ENCODE peak calls at places on chromosomes 7 and 10, in nine cellular contexts. P, T, Z, E, K, J, U, W and L are unnamed samples.

GRCh38 chr7:132290021-132290420 is 286.2 kb downstream of the PLXNA4 start:
- DNase-seq in K (no peak), E (no peak), U (no peak), P (no peak), Z (no peak), T (peak; percentile 49), W (no peak), J (no peak), L (no peak)

GRCh38 chr10:132163826-132164515 is 22.8 kb upstream of the DPYSL4 start:
- DNase-seq in P (no peak), Z (no peak), E (no peak), U (no peak), W (no peak), J (no peak), K (no peak), T (no peak), L (no peak)

GRCh38 chr7:22662490-22663145 is 64.4 kb upstream of the IL6 start:
- DNase-seq in Z (no peak), P (no peak), E (no peak), J (no peak), T (no peak), U (no peak), W (no peak), K (no peak), L (no peak)

GRCh38 chr7:106644999-106645398 is 16.0 kb downstream of the CCDC71L start:
- DNase-seq in U (no peak), T (no peak), Z (no peak), P (no peak), J (no peak), K (no peak), W (no peak), E (no peak), L (no peak)

GRCh38 chr7:40148671-40149070 is 13.9 kb downstream of the SUGCT start:
- DNase-seq in J (no peak), P (no peak), Z (no peak), T (no peak), E (no peak), K (no peak), W (no peak), U (no peak), L (no peak)

GRCh38 chr10:88190123-88190522 is 326.7 kb downstream of the PTEN start:
- DNase-seq in T (no peak), P (no peak), K (no peak), Z (no peak), W (no peak), J (no peak), E (no peak), U (no peak), L (no peak)

GRCh38 chr7:55016746-55017090 is 2.1 kb upstream of the EGFR start:
- DNase-seq in Z (no peak), E (no peak), P (no peak), U (no peak), J (no peak), T (no peak), W (no peak), K (no peak), L (no peak)

GRCh38 chr7:152090739-152091138 is 65.3 kb downstream of the GALNT11 start:
- DNase-seq in U (no peak), E (no peak), W (no peak), P (no peak), K (no peak), Z (no peak), T (no peak), J (no peak), L (no peak)

GRCh38 chr10:126059101-126059826 is 162.9 kb downstream of the FANK1 start:
- DNase-seq in K (peak; percentile 70), W (peak; percentile 86), T (peak; percentile 56), U (peak; percentile 69), P (no peak), E (no peak), Z (no peak), J (peak; percentile 94), L (peak; percentile 68)

GRCh38 chr7:40680657-40681056 is 545.9 kb downstream of the SUGCT start:
- DNase-seq in K (peak; percentile 62), P (no peak), W (peak; percentile 19), Z (peak; percentile 69), J (no peak), T (peak; percentile 42), E (peak; percentile 40), U (no peak), L (no peak)

GRCh38 chr10:36157486-36157885 is 515.4 kb upstream of the FZD8 start:
- DNase-seq in E (no peak), T (no peak), U (no peak), P (no peak), Z (no peak), J (no peak), K (no peak), W (no peak), L (no peak)

GRCh38 chr10:6716521-6716920 is 136.4 kb upstream of the PRKCQ start:
- DNase-seq in Z (peak; percentile 12), T (no peak), P (no peak), W (peak; percentile 56), K (no peak), U (no peak), J (peak; percentile 84), E (peak; percentile 19), L (no peak)

GRCh38 chr7:93228302-93228701 is 2.0 kb upstream of the HEPACAM2 start:
- DNase-seq in P (no peak), T (peak; percentile 41), J (peak; percentile 39), W (peak; percentile 81), Z (peak; percentile 66), E (peak; percentile 80), K (peak; percentile 81), U (peak; percentile 52), L (peak; percentile 44)

GRCh38 chr10:36676321-36677169 is 448.9 kb upstream of the ANKRD30A start:
- DNase-seq in T (peak; percentile 27), Z (peak; percentile 77), W (peak; percentile 77), P (no peak), K (peak; percentile 82), U (no peak), J (peak; percentile 56), E (peak; percentile 42), L (no peak)

GRCh38 chr10:4242561-4243035 is 457.6 kb upstream of the KLF6 start:
- DNase-seq in Z (peak; percentile 42), T (no peak), W (peak; percentile 91), J (no peak), E (peak; percentile 83), P (no peak), K (peak; percentile 96), U (peak; percentile 76), L (peak; percentile 95)

GRCh38 chr7:29865526-29865925 is 59.2 kb downstream of the WIPF3 start:
- DNase-seq in T (no peak), U (peak; percentile 55), J (peak; percentile 41), K (peak; percentile 73), E (peak; percentile 83), Z (no peak), W (peak; percentile 90), P (peak; percentile 42), L (peak; percentile 39)

GRCh38 chr7:131010714-131011436 is 276.9 kb upstream of the KLF14 start:
- DNase-seq in U (no peak), E (peak; percentile 72), J (no peak), Z (no peak), K (peak; percentile 53), W (peak; percentile 65), P (no peak), T (no peak), L (no peak)

GRCh38 chr7:86339051-86339450 is 304.7 kb upstream of the GRM3 start:
- DNase-seq in W (no peak), U (no peak), T (no peak), J (no peak), K (no peak), Z (no peak), E (no peak), P (no peak), L (no peak)

GRCh38 chr7:141674201-141674671 is 27.7 kb downstream of the DENND11 start:
- DNase-seq in J (no peak), T (no peak), W (peak; percentile 57), P (no peak), E (peak; percentile 64), K (peak; percentile 12), Z (no peak), U (no peak), L (peak; percentile 45)

GRCh38 chr10:124518366-124518765 is 56.7 kb downstream of the LHPP start:
- DNase-seq in E (no peak), W (no peak), U (no peak), K (no peak), Z (no peak), P (no peak), T (no peak), J (no peak), L (no peak)
- H3K4me3 ChIP-seq in E (no peak overlapping the region), W (no peak overlapping the region), U (no peak overlapping the region), K (no peak overlapping the region), Z (no peak overlapping the region), P (no peak overlapping the region), T (no peak overlapping the region), J (no peak overlapping the region), L (no peak overlapping the region)

DNA sequence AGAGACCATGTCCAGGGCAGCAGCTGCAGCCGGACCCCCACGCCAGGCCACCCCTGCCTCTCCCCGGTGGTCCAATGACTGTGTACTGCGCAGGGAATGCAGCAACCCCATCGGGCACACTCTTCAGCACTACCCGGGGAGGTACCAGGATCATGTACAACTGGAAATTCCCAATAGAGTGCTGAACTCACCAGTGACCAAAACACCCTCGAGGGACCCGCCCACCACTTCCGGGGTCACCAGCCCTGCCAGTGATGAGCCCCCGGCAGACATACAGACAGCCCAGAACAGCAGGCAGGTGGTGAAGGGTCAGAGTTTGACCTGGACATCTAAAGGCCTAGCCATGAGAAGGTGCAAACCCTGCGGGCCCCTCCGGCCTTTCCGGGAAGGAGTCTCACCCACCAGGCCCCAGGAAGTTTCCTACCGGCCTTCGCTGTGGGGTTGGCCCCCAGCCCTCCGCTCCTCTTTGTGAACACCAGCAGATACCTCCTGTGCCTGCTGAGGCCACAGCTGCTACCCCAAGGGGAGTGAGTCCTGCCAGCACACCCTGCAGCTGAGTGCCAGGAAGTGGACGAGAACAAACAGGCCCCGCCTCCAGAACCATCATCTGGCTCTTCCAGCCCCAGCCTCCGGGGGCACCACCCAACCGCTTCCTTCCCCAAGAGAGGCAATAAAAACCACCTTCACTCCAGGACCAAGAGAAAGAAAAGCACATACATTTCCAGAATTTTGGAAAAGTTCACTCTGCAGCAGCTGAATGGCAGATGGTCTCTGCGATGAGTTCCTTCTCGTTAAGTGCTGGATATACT is 5.0 kb upstream of the ANKRD61 start:
- DNase-seq in W (no peak), K (peak; percentile 65), J (no peak), T (peak; percentile 73), U (peak; percentile 31), P (peak; percentile 67), E (peak; percentile 40), Z (peak; percentile 60), L (no peak)
- TF ChIP-seq CTCF in W (peak; percentile 38), K (peak; percentile 63), J (peak; percentile 26), T (peak; percentile 53), U (peak; percentile 47), P (no peak), E (peak; percentile 23), Z (peak; percentile 48), L (no peak)

GRCh38 chr10:69419096-69419760 is 2.5 kb upstream of the TACR2 start:
- DNase-seq in E (no peak), U (no peak), Z (no peak), K (no peak), W (no peak), J (no peak), T (no peak), P (no peak), L (no peak)
- H3K4me3 ChIP-seq in E (no peak overlapping the region), U (no peak overlapping the region), Z (no peak overlapping the region), K (no peak overlapping the region), W (no peak overlapping the region), J (no peak overlapping the region), T (no peak overlapping the region), P (no peak overlapping the region), L (no peak overlapping the region)

GRCh38 chr10:15374156-15374555 is 3.1 kb upstream of the FAM171A1 start:
- DNase-seq in J (no peak), W (no peak), P (no peak), Z (no peak), U (no peak), E (no peak), K (no peak), T (no peak), L (no peak)
- TF ChIP-seq CTCF in J (no peak), W (no peak), P (no peak), Z (no peak), U (no peak), E (no peak), K (no peak), T (no peak), L (no peak)